ENCODE peak calls at places on chromosomes 6 and 20, in seven cellular contexts. W, E, A, J, C, S and P are unnamed samples.

GRCh38 chr20:46406200-46406985 is at the start of gene ELMO2:
- DNase-seq in W (peak), E (peak), A (peak), J (peak), C (peak), S (peak), P (peak)

GRCh38 chr20:57080796-57081195 is 185.6 kb downstream of the BMP7 start:
- DNase-seq in W (no peak), E (no peak), A (no peak), J (no peak), C (no peak), S (no peak), P (peak)

GRCh38 chr20:50468378-50468798 is 41.8 kb upstream of the PTPN1 start:
- DNase-seq in W (no peak), E (no peak), A (no peak), J (no peak), C (no peak), S (no peak), P (no peak)

GRCh38 chr20:36318166-36318565 is 12.0 kb downstream of the DLGAP4 start:
- DNase-seq in W (no peak), E (no peak), A (no peak), J (no peak), C (no peak), S (no peak), P (no peak)

GRCh38 chr6:166737231-166737630 is 110.2 kb upstream of the RPS6KA2 start:
- DNase-seq in W (no peak), E (no peak), A (no peak), J (no peak), C (no peak), S (no peak), P (no peak)

GRCh38 chr6:14922306-14922705 is 323.6 kb upstream of the JARID2 start:
- DNase-seq in W (peak), E (no peak), A (no peak), J (no peak), C (no peak), S (peak), P (no peak)

GRCh38 chr6:5554226-5554625 is 292.9 kb downstream of the FARS2 start:
- DNase-seq in W (no peak), E (no peak), A (no peak), J (no peak), C (no peak), S (no peak), P (no peak)

GRCh38 chr6:48641544-48641943 is 530.5 kb upstream of the PTCHD4 start:
- DNase-seq in W (no peak), E (peak), A (no peak), J (no peak), C (no peak), S (no peak), P (no peak)

GRCh38 chr6:149461670-149462069 is 23.1 kb downstream of the ZC3H12D start:
- DNase-seq in W (no peak), E (no peak), A (no peak), J (no peak), C (no peak), S (no peak), P (no peak)

GRCh38 chr6:168216741-168217140 is 102.8 kb downstream of the DACT2 start:
- DNase-seq in W (no peak), E (no peak), A (no peak), J (no peak), C (no peak), S (no peak), P (no peak)

GRCh38 chr6:7235712-7236311 is 77.2 kb downstream of the SSR1 start:
- DNase-seq in W (no peak), E (no peak), A (no peak), J (no peak), C (no peak), S (no peak), P (peak)

GRCh38 chr20:6780414-6780813 is 12.9 kb downstream of the BMP2 start:
- DNase-seq in W (no peak), E (no peak), A (no peak), J (no peak), C (no peak), S (no peak), P (no peak)

GRCh38 chr6:11172501-11173337 is 59.7 kb downstream of the NEDD9 start:
- DNase-seq in W (no peak), E (peak), A (peak), J (peak), C (peak), S (peak), P (peak)

GRCh38 chr6:160950507-160950906 is 41.1 kb upstream of the MAP3K4 start:
- DNase-seq in W (no peak), E (peak), A (no peak), J (no peak), C (no peak), S (no peak), P (peak)

GRCh38 chr6:147802400-147802799 is 293.9 kb downstream of the SAMD5 start:
- DNase-seq in W (no peak), E (no peak), A (no peak), J (no peak), C (no peak), S (no peak), P (no peak)

GRCh38 chr6:126831461-126831860 is 287.0 kb upstream of the RSPO3 start:
- DNase-seq in W (no peak), E (peak), A (no peak), J (no peak), C (no peak), S (no peak), P (no peak)

GRCh38 chr6:141846639-141847038 is 286.1 kb upstream of the GJE1 start:
- DNase-seq in W (no peak), E (no peak), A (no peak), J (no peak), C (no peak), S (no peak), P (no peak)

GRCh38 chr6:127515234-127515793 is 3.8 kb downstream of the MTCL3 start:
- DNase-seq in W (peak), E (no peak), A (no peak), J (no peak), C (no peak), S (no peak), P (peak)

GRCh38 chr20:62873280-62873679 is 11.7 kb upstream of the TCFL5 start:
- DNase-seq in W (no peak), E (no peak), A (no peak), J (no peak), C (no peak), S (no peak), P (no peak)

GRCh38 chr6:105896052-105896820 is 189.9 kb upstream of the PRDM1 start:
- DNase-seq in W (no peak), E (peak), A (no peak), J (no peak), C (no peak), S (no peak), P (no peak)

GRCh38 chr6:88166493-88166900 is 350 bp upstream of the CNR1 start:
- DNase-seq in W (no peak), E (no peak), A (no peak), J (no peak), C (no peak), S (peak), P (no peak)

GRCh38 chr6:115004982-115005381 is 662.2 kb upstream of the HS3ST5 start:
- DNase-seq in W (no peak), E (no peak), A (no peak), J (no peak), C (no peak), S (no peak), P (no peak)

GRCh38 chr20:40265872-40266533 is 423.0 kb downstream of the MAFB start:
- DNase-seq in W (no peak), E (peak), A (no peak), J (no peak), C (no peak), S (no peak), P (no peak)

GRCh38 chr20:44637490-44638372 is 13.8 kb downstream of the ADA start:
- DNase-seq in W (no peak), E (no peak), A (no peak), J (no peak), C (no peak), S (peak), P (no peak)

GRCh38 chr6:11419763-11420453 is 117.6 kb upstream of the TMEM170B start:
- DNase-seq in W (no peak), E (no peak), A (no peak), J (no peak), C (no peak), S (no peak), P (no peak)

GRCh38 chr6:127343753-127344659 is 597 bp upstream of the ECHDC1 start:
- DNase-seq in W (no peak), E (peak), A (no peak), J (no peak), C (no peak), S (no peak), P (no peak)

GRCh38 chr6:79869600-79870084 is 77.7 kb downstream of the ELOVL4 start:
- DNase-seq in W (peak), E (peak), A (peak), J (peak), C (peak), S (peak), P (peak)

GRCh38 chr6:142537612-142538478 is 236.0 kb downstream of the ADGRG6 start:
- DNase-seq in W (no peak), E (peak), A (no peak), J (peak), C (no peak), S (no peak), P (no peak)

GRCh38 chr20:5474646-5475550 is 158.1 kb upstream of the PROKR2 start:
- DNase-seq in W (no peak), E (no peak), A (no peak), J (no peak), C (no peak), S (no peak), P (peak)